ENCODE peak calls at places on chromosome 15, in ten cellular contexts. D is foreskin fibroblast; H is activated T-helper 1 cell treated with anti-CD3 and anti-CD28 coated beads, Interleukin-2, amount 50 U/mL, for 16 hours; U is Panc1; F is Caco-2; Y is endothelial cell; M is activated T-cell treated with anti-CD3 and anti-CD28 coated beads, Interleukin-2, amount 50 U/mL, for 72 hours; I is glomerular endothelial cell; R is ureter; C is kidney. A is an unnamed sample.

GRCh38 chr15:79635149-79635771 is 203.1 kb downstream of the MINAR1 start:
- DNase-seq in I (no peak), R (no peak), Y (no peak), F (peak; percentile 42), C (no peak), U (no peak), H (no peak), D (no peak), M (no peak), A (no peak)

GRCh38 chr15:69853572-69853971 is 244.1 kb downstream of the TLE3 start:
- DNase-seq in D (peak; percentile 55), C (no peak), R (no peak), F (no peak), Y (no peak), M (no peak), I (no peak), U (peak; percentile 58), H (no peak), A (no peak)

GRCh38 chr15:55224892-55225291 is 28.2 kb upstream of the RSL24D1 start:
- DNase-seq in M (no peak), Y (no peak), U (no peak), D (no peak), F (no peak), H (no peak), I (no peak), R (no peak), C (no peak), A (no peak)

GRCh38 chr15:75167588-75168076 is 34.0 kb upstream of the C15orf39 start:
- DNase-seq in Y (no peak), H (no peak), I (no peak), C (no peak), M (peak; percentile 26), R (no peak), F (no peak), D (peak; percentile 88), U (no peak), A (no peak)

GRCh38 chr15:31434418-31435255 is 108.0 kb downstream of the KLF13 start:
- DNase-seq in H (peak; percentile 67), Y (no peak), M (peak; percentile 90), F (no peak), U (no peak), C (peak; percentile 83), R (peak; percentile 64), D (peak; percentile 90), I (peak; percentile 48), A (peak; percentile 67)

GRCh38 chr15:66456211-66456610 is 41.4 kb downstream of the SNAPC5 start:
- DNase-seq in Y (no peak), D (peak; percentile 20), H (no peak), M (peak; percentile 19), C (no peak), F (no peak), U (no peak), I (no peak), R (no peak), A (no peak)

GRCh38 chr15:66746231-66746605 is 44.2 kb downstream of the SMAD6 start:
- DNase-seq in U (no peak), F (no peak), Y (peak; percentile 17), I (no peak), C (no peak), R (no peak), H (no peak), M (no peak), D (no peak), A (no peak)

GRCh38 chr15:78212546-78213424 is 21.6 kb downstream of the ACSBG1 start:
- DNase-seq in D (peak; percentile 90), H (no peak), M (no peak), C (peak; percentile 81), R (peak; percentile 78), I (no peak), U (no peak), Y (no peak), F (peak; percentile 52), A (no peak)

GRCh38 chr15:65743637-65744252 is 48.3 kb downstream of the DENND4A start:
- DNase-seq in H (no peak), U (no peak), Y (no peak), M (no peak), C (no peak), F (no peak), R (no peak), I (no peak), D (no peak), A (no peak)

GRCh38 chr15:98713585-98714001 is 65.3 kb downstream of the IGF1R start:
- DNase-seq in F (no peak), Y (peak; percentile 17), D (peak; percentile 56), R (peak; percentile 53), H (no peak), M (no peak), I (no peak), U (no peak), C (no peak), A (no peak)